ENCODE peak calls at places on chromosomes 12 and 14, in six cellular contexts. One of them, this sample, is unnamed. For H3K4me1 and H3K9me3, the result is how much of the 10 kb centered on the place peaks cover.

GRCh38 chr14:35155962-35156361 is 33.6 kb downstream of the PRORP start:
- DNase-seq in keratinocyte: no peak
- DNase-seq in fibroblast of lung: peak
- DNase-seq in IMR-90: peak
- DNase-seq in kidney: no peak
- DNase-seq in neuronal stem cell: no peak
- DNase-seq in this sample: peak

GRCh38 chr12:87784350-87784749 is 244.9 kb downstream of the C12orf50 start:
- DNase-seq in keratinocyte: no peak
- DNase-seq in fibroblast of lung: no peak
- DNase-seq in IMR-90: no peak
- DNase-seq in kidney: peak
- DNase-seq in neuronal stem cell: no peak
- DNase-seq in this sample: no peak

GRCh38 chr14:59677771-59678211 is 101.2 kb upstream of the CCDC175 start:
- DNase-seq in keratinocyte: no peak
- DNase-seq in fibroblast of lung: no peak
- DNase-seq in IMR-90: peak
- DNase-seq in kidney: no peak
- DNase-seq in neuronal stem cell: no peak
- DNase-seq in this sample: peak

GRCh38 chr14:56120091-56120632 is 2.0 kb downstream of the PELI2 start:
- DNase-seq in keratinocyte: no peak
- DNase-seq in fibroblast of lung: peak
- DNase-seq in IMR-90: peak
- DNase-seq in kidney: no peak
- DNase-seq in neuronal stem cell: no peak
- DNase-seq in this sample: peak

GRCh38 chr12:19867151-19867550 is 427.9 kb downstream of the AEBP2 start:
- DNase-seq in keratinocyte: no peak
- DNase-seq in fibroblast of lung: no peak
- DNase-seq in IMR-90: no peak
- DNase-seq in kidney: no peak
- DNase-seq in neuronal stem cell: no peak
- DNase-seq in this sample: no peak

GRCh38 chr12:19577131-19577530 is 137.8 kb downstream of the AEBP2 start:
- DNase-seq in keratinocyte: no peak
- DNase-seq in fibroblast of lung: no peak
- DNase-seq in IMR-90: no peak
- DNase-seq in kidney: no peak
- DNase-seq in neuronal stem cell: no peak
- DNase-seq in this sample: peak

GRCh38 chr12:114504311-114504710 is 98.4 kb upstream of the TBX5 start:
- DNase-seq in keratinocyte: no peak
- DNase-seq in fibroblast of lung: peak
- DNase-seq in IMR-90: peak
- DNase-seq in kidney: no peak
- DNase-seq in neuronal stem cell: no peak
- DNase-seq in this sample: no peak

GRCh38 chr12:71014180-71014785 is 93.7 kb upstream of the PTPRR start:
- DNase-seq in keratinocyte: no peak
- DNase-seq in fibroblast of lung: peak
- DNase-seq in IMR-90: peak
- DNase-seq in kidney: no peak
- DNase-seq in neuronal stem cell: peak
- DNase-seq in this sample: peak

GRCh38 chr14:61864329-61864898 is 102.2 kb downstream of the SNAPC1 start:
- DNase-seq in keratinocyte: no peak
- DNase-seq in fibroblast of lung: no peak
- DNase-seq in IMR-90: no peak
- DNase-seq in kidney: peak
- DNase-seq in neuronal stem cell: no peak
- DNase-seq in this sample: no peak

GRCh38 chr12:121203482-121203881 is 6.4 kb upstream of the P2RX4 start:
- DNase-seq in keratinocyte: no peak
- DNase-seq in fibroblast of lung: no peak
- DNase-seq in IMR-90: no peak
- DNase-seq in kidney: no peak
- DNase-seq in neuronal stem cell: no peak
- DNase-seq in this sample: no peak

GRCh38 chr12:132186208-132186856 is 42.1 kb downstream of the NOC4L start:
- DNase-seq in keratinocyte: no peak
- DNase-seq in fibroblast of lung: no peak
- DNase-seq in IMR-90: no peak
- DNase-seq in kidney: peak
- DNase-seq in neuronal stem cell: no peak
- DNase-seq in this sample: no peak

GRCh38 chr12:54357802-54358619 is 6.3 kb downstream of the GPR84 start:
- DNase-seq in keratinocyte: no peak
- DNase-seq in fibroblast of lung: no peak
- DNase-seq in IMR-90: no peak
- DNase-seq in kidney: no peak
- DNase-seq in neuronal stem cell: no peak
- DNase-seq in this sample: peak

GRCh38 chr12:131894313-131894860 is at the start of gene ULK1:
- DNase-seq in keratinocyte: no peak
- DNase-seq in fibroblast of lung: peak
- DNase-seq in IMR-90: peak
- DNase-seq in kidney: peak
- DNase-seq in neuronal stem cell: peak
- DNase-seq in this sample: peak

GRCh38 chr12:11965258-11965910 is 105.4 kb upstream of the BCL2L14 start:
- DNase-seq in keratinocyte: no peak
- DNase-seq in fibroblast of lung: no peak
- DNase-seq in IMR-90: no peak
- DNase-seq in kidney: no peak
- DNase-seq in neuronal stem cell: no peak
- DNase-seq in this sample: no peak

GRCh38 chr12:89566615-89567014 is 40.8 kb upstream of the POC1B start:
- DNase-seq in keratinocyte: peak
- DNase-seq in fibroblast of lung: no peak
- DNase-seq in IMR-90: peak
- DNase-seq in kidney: no peak
- DNase-seq in neuronal stem cell: no peak
- DNase-seq in this sample: peak

GRCh38 chr12:112409906-112410244 is 470 bp upstream of the RPL6 start:
- DNase-seq in keratinocyte: no peak
- DNase-seq in fibroblast of lung: no peak
- DNase-seq in IMR-90: no peak
- DNase-seq in kidney: no peak
- DNase-seq in neuronal stem cell: no peak
- DNase-seq in this sample: no peak

GRCh38 chr12:120399531-120399930 is 30.6 kb upstream of the MSI1 start:
- DNase-seq in keratinocyte: no peak
- DNase-seq in fibroblast of lung: peak
- DNase-seq in IMR-90: peak
- DNase-seq in kidney: no peak
- DNase-seq in neuronal stem cell: no peak
- DNase-seq in this sample: peak

GRCh38 chr14:64363265-64363840 is 24.8 kb upstream of the MTHFD1 start:
- DNase-seq in keratinocyte: no peak
- DNase-seq in fibroblast of lung: peak
- DNase-seq in IMR-90: peak
- DNase-seq in kidney: no peak
- DNase-seq in neuronal stem cell: no peak
- DNase-seq in this sample: no peak

GRCh38 chr12:44362947-44363346 is 513.2 kb downstream of the NELL2 start:
- DNase-seq in keratinocyte: no peak
- DNase-seq in fibroblast of lung: no peak
- DNase-seq in IMR-90: no peak
- DNase-seq in kidney: no peak
- DNase-seq in neuronal stem cell: no peak
- DNase-seq in this sample: no peak

GRCh38 chr14:30935445-30935844 is 61.1 kb downstream of the COCH start:
- DNase-seq in keratinocyte: no peak
- DNase-seq in fibroblast of lung: no peak
- DNase-seq in IMR-90: no peak
- DNase-seq in kidney: no peak
- DNase-seq in neuronal stem cell: no peak
- DNase-seq in this sample: no peak

GRCh38 chr12:92974759-92975158 is 45.7 kb upstream of the EEA1 start:
- DNase-seq in keratinocyte: no peak
- DNase-seq in fibroblast of lung: no peak
- DNase-seq in IMR-90: no peak
- DNase-seq in kidney: no peak
- DNase-seq in neuronal stem cell: no peak
- DNase-seq in this sample: no peak

GRCh38 chr12:55697686-55698085 is 10.0 kb downstream of the ITGA7 start:
- DNase-seq in keratinocyte: no peak
- DNase-seq in fibroblast of lung: no peak
- DNase-seq in IMR-90: no peak
- DNase-seq in kidney: no peak
- DNase-seq in neuronal stem cell: no peak
- DNase-seq in this sample: no peak

GRCh38 chr12:103928736-103929050 is 1.5 kb upstream of the HSP90B1 start:
- DNase-seq in keratinocyte: no peak
- DNase-seq in fibroblast of lung: no peak
- DNase-seq in IMR-90: no peak
- DNase-seq in kidney: no peak
- DNase-seq in neuronal stem cell: no peak
- DNase-seq in this sample: no peak

GRCh38 chr12:122422769-122423257 is 344 bp upstream of the CLIP1 start:
- DNase-seq in keratinocyte: no peak
- DNase-seq in fibroblast of lung: peak
- DNase-seq in IMR-90: peak
- DNase-seq in kidney: no peak
- DNase-seq in neuronal stem cell: peak
- DNase-seq in this sample: peak

GRCh38 chr12:91222746-91223145 is 40.1 kb upstream of the DCN start:
- DNase-seq in keratinocyte: no peak
- DNase-seq in fibroblast of lung: peak
- DNase-seq in IMR-90: peak
- DNase-seq in kidney: no peak
- DNase-seq in neuronal stem cell: no peak
- DNase-seq in this sample: peak

GRCh38 chr12:69024907-69025306 is 91.9 kb upstream of the CPM start:
- DNase-seq in keratinocyte: no peak
- DNase-seq in fibroblast of lung: peak
- DNase-seq in IMR-90: peak
- DNase-seq in kidney: no peak
- DNase-seq in neuronal stem cell: no peak
- DNase-seq in this sample: no peak

GRCh38 chr12:113933201-113933786 is 32.8 kb downstream of the RBM19 start:
- DNase-seq in keratinocyte: no peak
- DNase-seq in fibroblast of lung: peak
- DNase-seq in IMR-90: peak
- DNase-seq in kidney: no peak
- DNase-seq in neuronal stem cell: peak
- DNase-seq in this sample: peak

GRCh38 chr12:38932320-38932719 is 26.9 kb upstream of the CPNE8 start:
- DNase-seq in keratinocyte: no peak
- DNase-seq in fibroblast of lung: no peak
- DNase-seq in IMR-90: no peak
- DNase-seq in kidney: no peak
- DNase-seq in neuronal stem cell: no peak
- DNase-seq in this sample: no peak

GRCh38 chr12:59041241-59042121 is 121.2 kb upstream of the LRIG3 start:
- DNase-seq in keratinocyte: peak
- DNase-seq in fibroblast of lung: peak
- DNase-seq in IMR-90: peak
- DNase-seq in kidney: no peak
- DNase-seq in neuronal stem cell: no peak
- DNase-seq in this sample: peak

GRCh38 chr12:18643673-18644072 is 94.1 kb downstream of the PLCZ1 start:
- DNase-seq in keratinocyte: no peak
- DNase-seq in fibroblast of lung: peak
- DNase-seq in IMR-90: peak
- DNase-seq in kidney: no peak
- DNase-seq in neuronal stem cell: no peak
- DNase-seq in this sample: peak

GRCh38 chr14:92323031-92323915 is at the start of gene SLC24A4:
- DNase-seq in keratinocyte: no peak
- DNase-seq in fibroblast of lung: no peak
- DNase-seq in IMR-90: no peak
- DNase-seq in kidney: no peak
- DNase-seq in neuronal stem cell: peak
- DNase-seq in this sample: peak

GRCh38 chr14:103527408-103528157 is 1.4 kb upstream of the TRMT61A start:
- DNase-seq in keratinocyte: no peak
- DNase-seq in fibroblast of lung: no peak
- DNase-seq in IMR-90: no peak
- DNase-seq in kidney: peak
- DNase-seq in neuronal stem cell: no peak
- DNase-seq in this sample: no peak
- H3K4me1 ChIP-seq in keratinocyte: under half
- H3K4me1 ChIP-seq in fibroblast of lung: under half
- H3K4me1 ChIP-seq in IMR-90: under half
- H3K4me1 ChIP-seq in kidney: under half
- H3K4me1 ChIP-seq in neuronal stem cell: under half
- H3K4me1 ChIP-seq in this sample: under half

GRCh38 chr12:34207858-34208257 is 185.6 kb downstream of the ALG10 start:
- DNase-seq in keratinocyte: no peak
- DNase-seq in fibroblast of lung: no peak
- DNase-seq in IMR-90: no peak
- DNase-seq in kidney: no peak
- DNase-seq in neuronal stem cell: no peak
- DNase-seq in this sample: no peak
- H3K9me3 ChIP-seq in keratinocyte: under half
- H3K9me3 ChIP-seq in fibroblast of lung: under half
- H3K9me3 ChIP-seq in IMR-90: half or more
- H3K9me3 ChIP-seq in kidney: under half
- H3K9me3 ChIP-seq in neuronal stem cell: under half
- H3K9me3 ChIP-seq in this sample: under half

GRCh38 chr14:53894456-53894855 is 62.2 kb downstream of the BMP4 start:
- DNase-seq in keratinocyte: no peak
- DNase-seq in fibroblast of lung: peak
- DNase-seq in IMR-90: peak
- DNase-seq in kidney: no peak
- DNase-seq in neuronal stem cell: no peak
- DNase-seq in this sample: peak

GRCh38 chr14:53893374-53893773 is 63.3 kb downstream of the BMP4 start:
- DNase-seq in keratinocyte: no peak
- DNase-seq in fibroblast of lung: no peak
- DNase-seq in IMR-90: no peak
- DNase-seq in kidney: no peak
- DNase-seq in neuronal stem cell: no peak
- DNase-seq in this sample: no peak

GRCh38 chr14:53888535-53889386 is 67.9 kb downstream of the BMP4 start:
- DNase-seq in keratinocyte: no peak
- DNase-seq in fibroblast of lung: no peak
- DNase-seq in IMR-90: no peak
- DNase-seq in kidney: no peak
- DNase-seq in neuronal stem cell: no peak
- DNase-seq in this sample: no peak

GRCh38 chr14:53885241-53885640 is 71.4 kb downstream of the BMP4 start:
- DNase-seq in keratinocyte: no peak
- DNase-seq in fibroblast of lung: no peak
- DNase-seq in IMR-90: no peak
- DNase-seq in kidney: no peak
- DNase-seq in neuronal stem cell: no peak
- DNase-seq in this sample: no peak

GRCh38 chr14:53890611-53891091 is 66.0 kb downstream of the BMP4 start:
- DNase-seq in keratinocyte: no peak
- DNase-seq in fibroblast of lung: no peak
- DNase-seq in IMR-90: peak
- DNase-seq in kidney: no peak
- DNase-seq in neuronal stem cell: peak
- DNase-seq in this sample: no peak
- H3K9ac ChIP-seq in keratinocyte: no peak
- H3K9ac ChIP-seq in fibroblast of lung: no peak
- H3K9ac ChIP-seq in IMR-90: no peak
- H3K9ac ChIP-seq in kidney: no peak
- H3K9ac ChIP-seq in neuronal stem cell: no peak
- H3K9ac ChIP-seq in this sample: no peak

GRCh38 chr14:32009636-32010560 is 67.2 kb upstream of the ARHGAP5 start:
- DNase-seq in keratinocyte: no peak
- DNase-seq in fibroblast of lung: no peak
- DNase-seq in IMR-90: no peak
- DNase-seq in kidney: no peak
- DNase-seq in neuronal stem cell: no peak
- DNase-seq in this sample: no peak
- H3K4me1 ChIP-seq in keratinocyte: under half
- H3K4me1 ChIP-seq in fibroblast of lung: under half
- H3K4me1 ChIP-seq in IMR-90: under half
- H3K4me1 ChIP-seq in kidney: under half
- H3K4me1 ChIP-seq in neuronal stem cell: under half
- H3K4me1 ChIP-seq in this sample: under half

This sample was measured in adipocyte.